ENCODE peak calls at places on chromosomes 5 and 9, in six cellular contexts. F, Y, R, X, W and M are unnamed samples. For H3K4me1, the result is how much of the 10 kb centered on the place peaks cover.

GRCh38 chr9:35114921-35115341 is 731 bp downstream of the ATOSB start:
- DNase-seq in X (peak), W (peak), Y (peak), R (peak), F (peak), M (peak)

GRCh38 chr9:117516676-117517632 is 102.1 kb upstream of the ASTN2 start:
- DNase-seq in X (no peak), F (no peak), R (no peak), W (no peak), Y (no peak), M (no peak)

GRCh38 chr9:92164490-92164889 is 49.3 kb upstream of the SPTLC1 start:
- DNase-seq in F (no peak), R (no peak), W (no peak), X (no peak), Y (no peak), M (no peak)

GRCh38 chr9:125142560-125143376 is 560 bp downstream of the SCAI start:
- DNase-seq in Y (peak), F (no peak), R (peak), W (no peak), X (peak), M (peak)

GRCh38 chr9:114681594-114682332 is at the start of gene TEX48:
- DNase-seq in F (peak), R (no peak), Y (peak), W (peak), X (peak), M (no peak)

GRCh38 chr5:103373576-103374472 is 115.3 kb downstream of the MACIR start:
- DNase-seq in Y (peak), X (peak), R (no peak), W (no peak), F (no peak), M (no peak)

GRCh38 chr5:68344447-68345111 is 129.0 kb downstream of the PIK3R1 start:
- DNase-seq in W (peak), R (no peak), X (no peak), Y (no peak), F (peak), M (no peak)

GRCh38 chr5:21773456-21773855 is 1079.7 kb downstream of the CDH12 start:
- DNase-seq in F (no peak), X (no peak), R (no peak), W (no peak), Y (no peak), M (no peak)

GRCh38 chr5:32714836-32715235 is 3.7 kb downstream of the NPR3 start:
- DNase-seq in F (peak), X (no peak), Y (no peak), R (no peak), W (no peak), M (no peak)

GRCh38 chr5:112649882-112650281 is 87.8 kb upstream of the APC start:
- DNase-seq in R (no peak), F (peak), W (no peak), X (peak), Y (peak), M (no peak)

GRCh38 chr9:87698069-87698809 is 27.7 kb upstream of the CTSL start:
- DNase-seq in Y (no peak), R (no peak), X (no peak), F (no peak), W (no peak), M (no peak)

DNA sequence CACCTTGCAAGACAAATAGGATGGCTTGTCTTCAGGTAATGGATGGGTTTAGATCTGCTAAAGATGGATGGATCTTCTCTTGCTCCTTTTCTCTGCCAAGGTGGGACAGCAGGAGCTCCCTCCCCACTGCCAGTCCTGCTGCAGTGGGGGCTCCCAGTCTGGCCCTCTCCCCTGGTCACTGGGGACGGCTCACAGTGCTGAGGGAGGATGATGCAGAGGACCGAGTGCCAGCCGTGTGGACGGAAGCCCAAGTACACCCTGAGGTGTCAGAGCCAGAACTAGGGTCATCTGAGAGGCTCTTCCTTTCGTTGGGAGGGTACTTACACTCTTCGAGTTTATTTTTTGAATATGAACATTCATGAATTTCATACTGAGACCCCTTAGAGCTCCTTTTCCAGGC is 5.7 kb downstream of the CCDC69 start:
- DNase-seq in F (no peak), R (no peak), Y (no peak), X (no peak), W (no peak), M (no peak)
- H3K4me1 ChIP-seq in F (under half), R (half or more), Y (under half), X (under half), W (half or more), M (under half)

GRCh38 chr9:22838266-22838665 is 391.6 kb downstream of the DMRTA1 start:
- DNase-seq in F (no peak), W (no peak), Y (peak), R (no peak), X (no peak), M (no peak)

DNA sequence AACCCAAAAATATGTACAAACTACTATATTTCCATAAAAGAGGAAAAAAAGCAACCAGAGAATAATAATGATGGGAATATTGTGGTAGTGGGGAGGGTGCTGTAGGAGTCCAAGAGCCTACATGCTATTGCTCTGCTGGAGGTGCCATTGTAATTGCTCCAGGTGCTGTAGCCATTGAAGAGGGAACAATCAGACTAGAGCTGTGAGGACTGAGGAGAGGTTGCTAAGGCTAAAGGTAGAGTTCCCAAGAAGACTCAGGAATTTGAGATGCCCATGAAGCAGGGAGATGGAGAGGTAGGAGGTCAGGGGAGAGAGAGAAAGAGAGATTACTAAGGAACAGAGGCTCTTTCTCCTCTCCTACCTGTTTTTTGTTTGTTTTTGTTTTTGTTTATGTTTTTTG is 394.0 kb downstream of the DMRTA1 start:
- DNase-seq in R (no peak), X (no peak), F (no peak), W (no peak), Y (no peak), M (no peak)
- H3K4me1 ChIP-seq in R (under half), X (under half), F (under half), W (under half), Y (under half), M (under half)

GRCh38 chr9:107460153-107461023 is 29.2 kb downstream of the KLF4 start:
- DNase-seq in F (no peak), Y (no peak), X (no peak), R (no peak), W (no peak), M (no peak)

GRCh38 chr9:107455461-107456155 is 34.0 kb downstream of the KLF4 start:
- DNase-seq in Y (no peak), F (no peak), W (no peak), R (no peak), X (no peak), M (no peak)
- H3K4me1 ChIP-seq in Y (under half), F (under half), W (under half), R (under half), X (under half), M (under half)

DNA sequence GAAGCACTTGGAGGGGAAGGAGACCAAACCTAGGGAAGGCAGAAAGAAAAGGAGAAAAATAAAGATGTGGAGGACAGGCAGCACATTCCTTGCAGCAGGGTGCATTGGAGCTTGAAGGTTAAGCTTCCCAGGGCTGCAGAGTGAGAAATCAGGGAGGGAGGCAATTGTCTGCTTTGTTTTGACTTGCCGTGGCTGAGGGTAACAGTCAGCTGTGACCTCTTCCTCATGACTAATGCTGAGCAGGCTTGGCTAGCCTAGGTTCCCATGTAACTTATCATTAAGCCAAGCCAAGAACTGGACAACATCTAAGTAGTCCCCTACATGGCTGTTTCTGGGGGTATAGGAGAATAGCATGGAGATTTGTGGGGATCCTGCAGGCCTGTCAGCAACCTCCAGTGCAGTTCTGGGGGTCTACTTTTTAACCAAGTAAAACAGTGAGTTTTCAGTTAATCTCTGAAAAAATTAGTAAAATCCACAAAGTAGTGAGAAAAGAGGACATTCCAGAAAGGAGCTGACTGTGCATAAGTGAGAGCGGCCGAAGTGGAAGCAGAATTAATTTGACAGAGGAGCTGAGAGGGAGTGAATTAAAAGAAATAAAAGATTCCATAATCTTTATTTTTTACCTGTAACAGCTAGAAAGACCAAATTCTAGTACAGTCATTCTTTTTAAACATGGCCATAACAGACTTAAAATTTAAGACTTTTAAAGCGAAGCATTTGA is 149.0 kb downstream of the SGCD start:
- DNase-seq in Y (peak), F (no peak), W (peak), R (no peak), X (no peak), M (no peak)
- H3K4me1 ChIP-seq in Y (under half), F (under half), W (half or more), R (under half), X (under half), M (under half)

DNA sequence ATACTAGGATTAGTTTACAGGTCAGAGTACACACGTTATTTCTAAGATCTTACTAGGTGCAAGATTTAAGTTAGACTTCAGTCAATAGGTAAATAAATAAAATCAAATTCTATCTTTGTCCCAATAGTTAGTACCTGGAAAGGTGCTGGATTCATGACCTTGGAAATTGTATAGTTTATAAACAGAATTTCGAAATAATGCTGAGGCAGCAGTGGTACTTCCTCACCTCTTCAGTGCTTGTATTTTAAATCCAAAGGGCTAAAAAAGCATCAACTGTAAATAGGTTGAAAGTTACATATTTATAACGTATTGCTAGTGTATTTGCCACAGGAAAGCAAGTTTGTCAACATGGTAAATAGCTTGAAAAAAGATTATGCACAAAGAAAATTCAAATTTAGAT is 46.6 kb downstream of the NR3C1 start:
- DNase-seq in F (no peak), Y (no peak), R (no peak), X (no peak), W (no peak), M (no peak)
- H3K4me1 ChIP-seq in F (under half), Y (under half), R (under half), X (under half), W (half or more), M (under half)

GRCh38 chr9:739362-739761 is 102.1 kb upstream of the DMRT1 start:
- DNase-seq in R (no peak), F (no peak), X (no peak), W (no peak), Y (no peak), M (no peak)
- H3K4me1 ChIP-seq in R (under half), F (under half), X (under half), W (half or more), Y (under half), M (under half)

GRCh38 chr9:90808226-90808797 is 6.7 kb downstream of the SYK start:
- DNase-seq in W (no peak), F (no peak), Y (no peak), X (no peak), R (no peak), M (no peak)
- H3K4me1 ChIP-seq in W (under half), F (under half), Y (under half), X (under half), R (under half), M (under half)

GRCh38 chr5:107476783-107477182 is 194.0 kb downstream of the EFNA5 start:
- DNase-seq in X (no peak), W (no peak), F (no peak), R (no peak), Y (no peak), M (no peak)
- H3K4me1 ChIP-seq in X (under half), W (under half), F (half or more), R (under half), Y (under half), M (under half)

DNA sequence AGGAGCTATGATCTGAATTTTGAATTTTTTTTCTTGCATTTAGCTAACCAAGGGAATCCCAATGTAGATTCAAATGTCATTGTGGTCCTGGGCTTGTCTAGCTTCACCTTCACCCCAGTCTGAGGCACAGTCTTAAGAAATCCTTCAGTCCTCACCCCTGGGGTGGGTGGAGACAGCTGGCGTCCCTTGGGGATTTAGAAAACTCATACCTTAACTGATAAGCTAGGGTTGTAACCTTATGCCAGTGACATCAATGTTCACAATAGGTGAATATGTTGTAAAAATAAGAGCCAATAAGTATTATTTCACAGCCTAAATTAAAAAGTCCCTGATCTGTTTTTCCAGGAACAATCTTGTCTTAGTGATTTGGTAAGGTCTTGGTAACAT is 4.6 kb downstream of the ISOC1 start:
- DNase-seq in X (no peak), Y (no peak), R (no peak), F (no peak), W (no peak), M (no peak)
- H3K4me1 ChIP-seq in X (under half), Y (under half), R (under half), F (under half), W (half or more), M (under half)

GRCh38 chr5:142820447-142820846 is 50.3 kb downstream of the ARHGAP26 start:
- DNase-seq in F (no peak), W (no peak), R (no peak), X (no peak), Y (peak), M (no peak)
- H3K4me1 ChIP-seq in F (half or more), W (under half), R (under half), X (under half), Y (under half), M (under half)